ENCODE peak calls at places on chromosomes 6 and 20, in five cellular contexts. A, P, J, X and T are unnamed samples.
A peak's percentile ranks its signal among the peaks of the same experiment; 100 is the strongest.

GRCh38 chr6:48186746-48187145 is 75.7 kb upstream of the PTCHD4 start:
- DNase-seq in A (no peak), P (no peak), J (no peak), X (no peak), T (no peak)

GRCh38 chr6:6610031-6610591 is 21.6 kb downstream of the LY86 start:
- DNase-seq in A (no peak), P (no peak), J (peak; percentile 71), X (no peak), T (no peak)

GRCh38 chr20:9218412-9219001 is 149.6 kb downstream of the PLCB4 start:
- DNase-seq in A (peak; percentile 56), P (peak; percentile 60), J (no peak), X (no peak), T (peak; percentile 33)

GRCh38 chr20:15236812-15237211 is 899.4 kb upstream of the FLRT3 start:
- DNase-seq in A (peak; percentile 74), P (peak; percentile 39), J (peak; percentile 38), X (peak; percentile 70), T (peak; percentile 65)

GRCh38 chr6:95767897-95768463 is 190.6 kb downstream of the MANEA start:
- DNase-seq in A (no peak), P (no peak), J (no peak), X (no peak), T (no peak)

GRCh38 chr20:2480381-2480780 is 9.8 kb upstream of the SNRPB start:
- DNase-seq in A (no peak), P (no peak), J (no peak), X (no peak), T (no peak)

GRCh38 chr6:85421963-85422362 is 27.9 kb upstream of the NT5E start:
- DNase-seq in A (no peak), P (no peak), J (no peak), X (no peak), T (no peak)

GRCh38 chr6:356828-357251 is 34.7 kb upstream of the IRF4 start:
- DNase-seq in A (no peak), P (no peak), J (no peak), X (no peak), T (no peak)

GRCh38 chr6:40778186-40778585 is 191.0 kb upstream of the LRFN2 start:
- DNase-seq in A (peak; percentile 7), P (no peak), J (no peak), X (no peak), T (peak; percentile 42)

GRCh38 chr6:32107447-32107846 is 1.7 kb downstream of the TNXB start:
- DNase-seq in A (no peak), P (peak; percentile 58), J (no peak), X (no peak), T (peak; percentile 70)

GRCh38 chr6:34067814-34068213 is 78.1 kb downstream of the GRM4 start:
- DNase-seq in A (no peak), P (no peak), J (no peak), X (no peak), T (no peak)

GRCh38 chr20:63843222-63843621 is 12.2 kb upstream of the ZBTB46 start:
- DNase-seq in A (no peak), P (no peak), J (no peak), X (no peak), T (no peak)

GRCh38 chr20:59014680-59015389 is 4.4 kb upstream of the TUBB1 start:
- DNase-seq in A (no peak), P (no peak), J (no peak), X (no peak), T (no peak)

GRCh38 chr6:110874880-110875547 is 429 bp downstream of the AMD1 start:
- DNase-seq in A (no peak), P (peak; percentile 27), J (no peak), X (peak; percentile 51), T (peak; percentile 42)

GRCh38 chr6:68233623-68234022 is 401.5 kb upstream of the ADGRB3 start:
- DNase-seq in A (peak; percentile 67), P (peak; percentile 27), J (no peak), X (no peak), T (peak; percentile 14)

GRCh38 chr6:41970436-41970846 is 28.8 kb upstream of the CCND3 start:
- DNase-seq in A (peak; percentile 76), P (peak; percentile 67), J (no peak), X (no peak), T (peak; percentile 84)

GRCh38 chr6:135212020-135212806 is 31.1 kb downstream of the MYB start:
- DNase-seq in A (peak; percentile 18), P (no peak), J (no peak), X (no peak), T (peak; percentile 58)

GRCh38 chr6:73234732-73235131 is 9.4 kb upstream of the KHDC1L start:
- DNase-seq in A (peak; percentile 60), P (peak; percentile 51), J (no peak), X (no peak), T (peak; percentile 72)

GRCh38 chr6:484086-484728 is 92.7 kb downstream of the IRF4 start:
- DNase-seq in A (peak; percentile 10), P (peak; percentile 15), J (peak; percentile 40), X (no peak), T (peak; percentile 33)

GRCh38 chr6:159044899-159045727 is at the start of gene TAGAP:
- DNase-seq in A (no peak), P (no peak), J (peak; percentile 63), X (no peak), T (no peak)

GRCh38 chr6:47028835-47029360 is 13.2 kb downstream of the ADGRF1 start:
- DNase-seq in A (no peak), P (no peak), J (no peak), X (no peak), T (no peak)

GRCh38 chr20:13436530-13436929 is 202.2 kb downstream of the TASP1 start:
- DNase-seq in A (no peak), P (no peak), J (no peak), X (no peak), T (no peak)

GRCh38 chr20:53994088-53994487 is 76.3 kb downstream of the BCAS1 start:
- DNase-seq in A (no peak), P (no peak), J (no peak), X (no peak), T (no peak)

GRCh38 chr20:51930775-51931174 is 128.5 kb upstream of the SALL4 start:
- DNase-seq in A (peak; percentile 91), P (peak; percentile 90), J (no peak), X (no peak), T (peak; percentile 82)

GRCh38 chr20:43949741-43950618 is 35.3 kb downstream of the TOX2 start:
- DNase-seq in A (no peak), P (peak; percentile 46), J (peak; percentile 66), X (no peak), T (no peak)

GRCh38 chr6:87391334-87391733 is 16.4 kb upstream of the CFAP206 start:
- DNase-seq in A (peak; percentile 48), P (peak; percentile 52), J (no peak), X (peak; percentile 70), T (peak; percentile 47)

DNA sequence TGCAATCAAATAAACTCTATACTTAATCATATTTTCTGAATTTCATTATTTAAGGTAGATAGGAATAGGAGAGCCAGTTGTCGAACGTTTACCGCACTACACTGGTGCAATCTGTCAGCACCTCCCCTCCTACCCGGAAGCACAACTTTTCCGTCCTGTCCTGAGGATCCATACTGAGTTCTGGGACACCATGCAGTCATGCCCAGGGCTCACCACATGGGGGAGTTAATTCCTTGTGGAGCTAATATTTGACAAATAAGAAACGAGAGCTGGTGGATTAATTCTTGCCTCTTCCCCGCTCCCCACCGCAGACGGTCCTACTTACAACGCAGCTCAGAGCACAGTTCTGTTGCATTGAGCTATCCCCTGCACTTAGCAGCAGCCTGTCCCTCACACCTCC is 107.7 kb upstream of the RALGAPA2 start:
- DNase-seq in A (no peak), P (peak; percentile 7), J (no peak), X (peak; percentile 66), T (peak; percentile 45)
- TF ChIP-seq CTCF in A (peak; percentile 7), P (peak; percentile 25), J (peak; percentile 40), X (peak; percentile 64), T (peak; percentile 17)

GRCh38 chr6:137762168-137763090 is 104.6 kb upstream of the TNFAIP3 start:
- DNase-seq in A (no peak), P (no peak), J (no peak), X (no peak), T (no peak)

GRCh38 chr6:137764464-137764863 is 102.6 kb upstream of the TNFAIP3 start:
- DNase-seq in A (peak; percentile 63), P (peak; percentile 13), J (no peak), X (no peak), T (peak; percentile 17)

GRCh38 chr6:137765044-137765443 is 102.0 kb upstream of the TNFAIP3 start:
- DNase-seq in A (no peak), P (no peak), J (no peak), X (no peak), T (no peak)

GRCh38 chr6:137763436-137763835 is 103.6 kb upstream of the TNFAIP3 start:
- DNase-seq in A (no peak), P (no peak), J (no peak), X (no peak), T (no peak)

GRCh38 chr6:137763861-137764260 is 103.2 kb upstream of the TNFAIP3 start:
- DNase-seq in A (no peak), P (no peak), J (no peak), X (no peak), T (no peak)
- TF ChIP-seq CTCF in A (no peak), P (no peak), J (no peak), X (no peak), T (no peak)

DNA sequence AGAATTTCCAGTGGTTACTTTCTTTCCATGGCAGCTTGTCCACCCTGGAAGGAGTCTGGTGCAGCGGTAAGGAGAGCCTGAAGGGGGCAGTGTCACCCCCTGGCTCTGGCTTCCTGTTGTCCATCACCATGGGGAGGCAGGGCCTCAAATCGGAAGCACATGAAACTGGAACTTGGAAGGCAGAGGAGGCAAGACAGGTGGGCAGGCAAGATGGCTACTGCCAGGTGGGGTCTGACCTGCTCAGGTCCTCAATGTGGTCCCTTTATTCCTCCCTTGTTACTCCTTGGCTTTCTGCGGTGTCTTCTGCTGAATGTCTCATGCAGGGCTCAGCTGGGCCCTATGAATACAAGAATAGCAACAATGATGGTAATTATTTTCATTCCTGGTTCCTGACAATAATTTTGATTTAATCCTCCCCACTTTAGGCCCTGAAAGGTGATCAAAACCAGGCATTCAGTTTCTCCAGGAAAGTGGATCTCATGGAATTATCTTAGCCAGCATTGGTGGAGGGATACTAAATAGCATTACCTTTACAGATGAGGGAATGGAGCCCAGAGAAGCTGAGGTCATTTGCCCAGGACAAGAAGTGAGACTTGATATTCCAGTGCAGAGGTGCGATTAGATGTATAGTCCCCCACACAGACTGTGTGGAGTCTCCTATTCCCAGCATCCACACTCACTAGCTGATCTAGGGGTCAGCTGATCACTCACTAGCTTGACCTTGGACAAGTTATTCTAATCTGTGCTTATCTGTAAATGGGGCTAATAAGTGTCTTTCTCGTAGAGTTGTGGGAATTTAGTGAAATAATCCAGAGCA is 17.6 kb upstream of the SNAI1 start:
- DNase-seq in A (peak; percentile 49), P (peak; percentile 51), J (no peak), X (peak; percentile 67), T (peak; percentile 53)
- TF ChIP-seq CTCF in A (peak; percentile 70), P (peak; percentile 70), J (peak; percentile 72), X (peak; percentile 87), T (peak; percentile 39)

GRCh38 chr6:11459002-11459658 is 78.4 kb upstream of the TMEM170B start:
- DNase-seq in A (no peak), P (no peak), J (peak; percentile 90), X (peak; percentile 40), T (no peak)

GRCh38 chr6:11458509-11458908 is 79.0 kb upstream of the TMEM170B start:
- DNase-seq in A (no peak), P (no peak), J (no peak), X (no peak), T (no peak)

GRCh38 chr6:11462742-11463414 is 74.7 kb upstream of the TMEM170B start:
- DNase-seq in A (no peak), P (peak; percentile 46), J (no peak), X (no peak), T (peak; percentile 39)

GRCh38 chr6:11460837-11461661 is 76.5 kb upstream of the TMEM170B start:
- DNase-seq in A (no peak), P (no peak), J (peak; percentile 84), X (no peak), T (no peak)

GRCh38 chr6:11460001-11460668 is 77.4 kb upstream of the TMEM170B start:
- DNase-seq in A (peak; percentile 62), P (peak; percentile 56), J (peak; percentile 75), X (no peak), T (peak; percentile 6)
- TF ChIP-seq CTCF in A (peak; percentile 28), P (peak; percentile 16), J (peak; percentile 21), X (no peak), T (no peak)